ENCODE peak calls at places on chromosomes 7 and 10, in four cellular contexts. W is HepG2, R is K562, Q is H1. V is an unnamed sample.

GRCh38 chr7:85595639-85596268 is 408.9 kb upstream of the SEMA3D start:
- DNase-seq in W (no peak), R (no peak), Q (no peak), V (no peak)

GRCh38 chr7:66615699-66616098 is 13.0 kb upstream of the KCTD7 start:
- DNase-seq in W (no peak), R (no peak), Q (no peak), V (no peak)

GRCh38 chr7:158276414-158277218 is 311.0 kb downstream of the PTPRN2 start:
- DNase-seq in W (no peak), R (no peak), Q (no peak), V (no peak)

GRCh38 chr10:108358912-108359311 is 1194.4 kb upstream of the SORCS1 start:
- DNase-seq in W (peak; percentile 2), R (no peak), Q (no peak), V (peak; percentile 14)

GRCh38 chr10:60570941-60571340 is 181.3 kb upstream of the ANK3 start:
- DNase-seq in W (no peak), R (no peak), Q (no peak), V (no peak)

GRCh38 chr7:157668884-157669767 is 332.3 kb downstream of the DNAJB6 start:
- DNase-seq in W (no peak), R (no peak), Q (no peak), V (no peak)

GRCh38 chr10:69320521-69320920 is 42.2 kb downstream of the HK1 start:
- DNase-seq in W (no peak), R (peak; percentile 10), Q (no peak), V (no peak)

GRCh38 chr7:70711441-70711840 is 420.5 kb upstream of the GALNT17 start:
- DNase-seq in W (no peak), R (no peak), Q (no peak), V (no peak)

DNA sequence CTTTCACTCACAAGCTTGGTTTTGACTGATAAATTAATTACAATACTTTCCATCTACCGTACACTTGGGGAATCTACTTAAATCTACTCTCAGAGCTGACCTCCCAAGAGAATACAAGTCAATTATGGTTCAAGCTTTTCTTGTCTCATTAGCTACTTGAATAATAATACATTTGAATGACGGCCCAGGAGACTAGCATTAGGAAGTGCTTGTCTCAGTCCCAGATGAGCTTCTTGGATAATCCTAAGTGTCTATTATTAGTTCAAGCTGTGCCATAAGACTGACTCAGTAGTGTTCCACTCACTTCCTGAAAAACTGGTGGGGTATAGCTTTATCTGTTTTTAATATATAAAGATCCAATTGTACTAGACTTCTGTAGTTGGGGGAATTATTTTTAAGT is 100.2 kb downstream of the GNAT3 start:
- DNase-seq in W (no peak), R (no peak), Q (no peak), V (no peak)
- TF ChIP-seq PHF8 in W (no peak), R (no peak), Q (no peak), V (no peak)

DNA sequence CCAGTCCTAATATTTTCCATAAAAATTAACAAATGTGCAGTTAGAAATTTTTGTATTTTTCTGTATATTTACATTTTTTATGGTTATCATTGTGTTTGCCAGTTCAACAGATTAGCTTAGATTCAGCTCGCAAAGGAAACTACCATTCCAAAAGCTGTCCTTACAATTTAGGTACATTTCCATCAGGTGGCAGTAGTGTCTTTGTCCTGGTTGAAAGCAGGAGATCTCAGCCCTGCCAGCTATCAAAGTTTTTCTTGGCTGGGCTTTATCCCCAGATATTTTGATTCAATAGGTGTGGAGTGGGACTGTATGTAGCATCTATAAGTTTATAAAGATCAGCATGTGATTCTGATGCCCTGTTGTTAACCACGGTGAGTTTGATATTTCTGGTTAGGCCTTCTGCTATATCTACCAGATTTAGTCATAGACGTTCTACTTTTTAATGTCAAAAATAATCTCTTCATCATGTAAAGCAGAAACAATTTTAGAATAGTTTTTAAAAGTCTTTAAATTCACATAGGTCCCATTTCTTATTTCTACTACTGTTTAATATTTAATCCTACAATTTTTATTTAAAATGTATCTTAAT is 15.5 kb upstream of the ICA1 start:
- DNase-seq in W (peak; percentile 29), R (no peak), Q (no peak), V (peak; percentile 9)
- TF ChIP-seq CTCF in W (peak; percentile 51), R (peak; percentile 57), Q (no peak), V (peak; percentile 31)

DNA sequence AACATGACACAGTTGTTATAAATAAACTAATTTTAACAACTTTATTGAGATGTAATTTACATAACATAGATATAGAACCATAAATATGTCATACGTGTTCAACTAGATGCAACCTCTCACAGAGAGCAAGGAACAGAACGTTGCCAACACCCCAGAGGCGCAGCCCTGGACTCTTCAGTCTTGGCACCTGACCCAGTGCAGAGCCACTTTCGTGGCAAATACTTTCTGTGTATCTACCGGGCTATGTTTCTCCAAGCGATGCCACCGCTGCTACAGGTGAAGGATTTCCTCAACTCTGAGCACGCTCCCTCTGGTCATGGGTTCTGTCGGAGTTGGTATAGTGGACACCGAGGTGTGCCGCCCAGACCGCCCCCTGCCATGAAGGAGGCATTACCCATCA is 57.4 kb downstream of the TEX36 start:
- DNase-seq in W (no peak), R (no peak), Q (no peak), V (no peak)
- TF ChIP-seq PHF8 in W (no peak), R (no peak), Q (no peak), V (no peak)

GRCh38 chr7:135170223-135170997 is at the start of gene CYREN:
- DNase-seq in W (peak; percentile 91), R (peak; percentile 98), Q (peak; percentile 87), V (peak; percentile 93)
- TF ChIP-seq CTCF in W (peak; percentile 95), R (peak; percentile 99), Q (no peak), V (peak; percentile 84)

DNA sequence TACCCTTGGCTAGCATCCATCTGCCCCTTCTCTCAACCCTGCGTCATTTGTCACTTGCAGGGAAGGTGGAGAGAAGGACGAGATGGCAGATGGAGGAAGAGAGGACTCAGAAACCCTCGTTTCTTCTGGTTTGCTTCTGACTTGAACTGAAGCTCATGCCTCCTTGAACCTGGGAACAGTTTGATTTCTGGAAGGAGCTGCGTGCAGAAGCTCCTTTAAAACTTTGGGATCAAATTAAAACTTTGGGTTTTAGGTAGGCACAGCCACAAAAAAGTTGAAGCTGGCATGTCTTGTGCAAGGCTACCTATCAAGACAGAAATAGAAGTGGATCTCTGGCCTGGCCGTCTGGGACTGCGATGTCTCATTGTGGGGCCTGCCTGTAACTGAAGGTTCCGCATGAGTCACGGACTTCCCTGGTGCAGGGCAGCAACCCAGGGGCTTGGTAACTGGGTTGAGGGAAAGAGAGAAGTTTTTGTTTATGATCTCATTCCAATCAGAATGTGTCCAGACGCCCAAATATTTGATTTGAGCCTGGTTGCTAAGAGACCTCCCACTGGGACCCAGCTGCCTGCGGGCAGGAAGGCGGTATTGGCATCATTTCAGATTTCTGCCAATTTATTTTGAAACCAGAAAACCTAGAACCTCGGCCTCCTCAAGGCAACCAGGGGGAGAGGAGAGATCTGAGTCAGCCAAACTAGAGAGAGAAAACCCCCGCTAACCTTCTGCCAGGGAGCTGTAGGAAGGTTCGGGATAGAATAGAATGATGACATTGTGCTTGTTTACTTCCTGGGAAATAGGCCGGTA is 15.8 kb upstream of the CAMK1D start:
- DNase-seq in W (no peak), R (no peak), Q (no peak), V (peak; percentile 98)
- TF ChIP-seq PHF8 in W (no peak), R (no peak), Q (no peak), V (no peak)

GRCh38 chr7:18357691-18358090 is 137.9 kb upstream of the HDAC9 start:
- DNase-seq in W (no peak), R (peak; percentile 9), Q (no peak), V (peak; percentile 13)
- TF ChIP-seq CTCF in W (no peak), R (peak; percentile 20), Q (no peak), V (no peak)

V was measured in A549.